ENCODE peak calls at places on chromosomes 3 and 15, in eight cellular contexts. F is NCI-H1105 treated with DMSO at 0.1 percent for 48 hours; V is Jurkat, Clone E6-1; G is NCI-H345; J is astrocyte of the cerebellum; N is body of pancreas; X is mucosa of descending colon; R is HS-27A. D is an unnamed sample.

GRCh38 chr3:189334064-189334920 is 162.5 kb downstream of the TPRG1 start:
- DNase-seq in X (no peak), N (no peak), R (no peak), G (no peak), V (no peak), J (peak), F (no peak), D (no peak)

GRCh38 chr3:11498646-11499045 is 145.1 kb downstream of the VGLL4 start:
- DNase-seq in J (peak), X (peak), G (no peak), N (peak), V (no peak), R (no peak), F (peak), D (peak)

GRCh38 chr15:44808557-44808956 is 72.2 kb downstream of the TRIM69 start:
- DNase-seq in R (no peak), F (no peak), X (no peak), V (no peak), G (no peak), N (no peak), J (no peak), D (no peak)

GRCh38 chr3:144921710-144922109 is 950.1 kb downstream of the DIPK2A start:
- DNase-seq in J (no peak), G (no peak), R (no peak), F (no peak), N (no peak), X (no peak), V (no peak), D (no peak)

GRCh38 chr3:160009525-160009924 is 20.9 kb downstream of the IL12A start:
- DNase-seq in J (no peak), N (no peak), X (no peak), R (no peak), V (no peak), G (no peak), F (no peak), D (no peak)

GRCh38 chr3:172904817-172905479 is 154.4 kb downstream of the ECT2 start:
- DNase-seq in N (no peak), V (no peak), G (no peak), X (no peak), J (no peak), R (no peak), F (no peak), D (no peak)

GRCh38 chr3:25033407-25034029 is 394.5 kb upstream of the RARB start:
- DNase-seq in V (peak), G (no peak), X (peak), J (no peak), R (no peak), N (peak), F (peak), D (peak)

GRCh38 chr3:39146611-39147373 is 6.6 kb downstream of the CSRNP1 start:
- DNase-seq in V (peak), R (peak), J (peak), X (peak), N (peak), F (no peak), G (no peak), D (peak)

GRCh38 chr3:46892285-46893145 is 15.0 kb downstream of the PTH1R start:
- DNase-seq in F (peak), N (peak), G (peak), R (peak), V (no peak), X (peak), J (no peak), D (peak)

GRCh38 chr3:166013073-166013679 is 176.0 kb upstream of the BCHE start:
- DNase-seq in X (no peak), V (peak), F (peak), G (peak), N (no peak), R (peak), J (peak), D (no peak)

GRCh38 chr15:90266061-90266431 is 574 bp downstream of the NGRN start:
- DNase-seq in X (peak), G (peak), F (peak), J (peak), N (no peak), R (peak), V (no peak), D (peak)

GRCh38 chr3:18442743-18443669 is 17.9 kb upstream of the SATB1 start:
- DNase-seq in V (no peak), F (no peak), R (no peak), G (no peak), X (no peak), N (no peak), J (no peak), D (no peak)

GRCh38 chr3:99249627-99250026 is 348.1 kb upstream of the DCBLD2 start:
- DNase-seq in X (no peak), G (no peak), J (no peak), F (no peak), V (no peak), R (peak), N (no peak), D (no peak)

GRCh38 chr15:80613762-80614365 is 81.2 kb upstream of the ABHD17C start:
- DNase-seq in J (no peak), G (no peak), N (no peak), R (no peak), V (no peak), F (no peak), X (no peak), D (no peak)

GRCh38 chr3:13618836-13619235 is 69.9 kb downstream of the FBLN2 start:
- DNase-seq in J (no peak), F (no peak), G (no peak), V (no peak), N (no peak), R (no peak), X (no peak), D (no peak)

GRCh38 chr15:41860049-41860828 is 21.6 kb downstream of the PLA2G4B start:
- DNase-seq in G (no peak), V (peak), R (no peak), X (no peak), N (no peak), J (no peak), F (no peak), D (no peak)

GRCh38 chr3:3127432-3128010 is 781 bp downstream of the TRNT1 start:
- DNase-seq in F (no peak), G (no peak), J (no peak), V (peak), N (no peak), R (peak), X (no peak), D (no peak)

GRCh38 chr3:23865595-23866396 is 51.0 kb downstream of the NKIRAS1 start:
- DNase-seq in V (no peak), X (peak), G (peak), R (no peak), N (no peak), J (no peak), F (no peak), D (no peak)

GRCh38 chr3:101219842-101220560 is 100.4 kb downstream of the IMPG2 start:
- DNase-seq in V (no peak), X (no peak), R (no peak), G (no peak), N (no peak), F (no peak), J (no peak), D (no peak)

GRCh38 chr3:37745079-37745478 is 116.6 kb upstream of the CTDSPL start:
- DNase-seq in X (no peak), V (no peak), N (no peak), J (no peak), F (no peak), R (no peak), G (no peak), D (no peak)

GRCh38 chr3:150372320-150373118 is 35.6 kb upstream of the TSC22D2 start:
- DNase-seq in V (no peak), X (no peak), N (no peak), F (no peak), R (no peak), J (no peak), G (no peak), D (no peak)

GRCh38 chr3:60708191-60708975 is 542.9 kb downstream of the FHIT start:
- DNase-seq in R (peak), N (no peak), V (no peak), J (peak), G (peak), X (no peak), F (peak), D (no peak)